ENCODE peak calls at places on chromosomes 16 and 17, in five cellular contexts. X, L, R, K and V are unnamed samples.

GRCh38 chr16:81480856-81481821 is 36.5 kb downstream of the CMIP start:
- DNase-seq in X (peak; percentile 56), L (peak; percentile 97), R (no peak), K (peak; percentile 94), V (no peak)

GRCh38 chr16:61892531-61892930 is 143.7 kb downstream of the CDH8 start:
- DNase-seq in X (no peak), L (no peak), R (no peak), K (no peak), V (no peak)

GRCh38 chr17:77728022-77728671 is 230.4 kb upstream of the TNRC6C start:
- DNase-seq in X (no peak), L (no peak), R (peak; percentile 34), K (peak; percentile 58), V (peak; percentile 36)

GRCh38 chr17:41534899-41535546 is 6.9 kb upstream of the KRT19 start:
- DNase-seq in X (no peak), L (no peak), R (no peak), K (no peak), V (no peak)

GRCh38 chr17:45749831-45750335 is 34.2 kb upstream of the CRHR1 start:
- DNase-seq in X (no peak), L (no peak), R (no peak), K (no peak), V (no peak)

GRCh38 chr17:2335726-2336214 is 487 bp downstream of the TSR1 start:
- DNase-seq in X (peak; percentile 26), L (no peak), R (no peak), K (no peak), V (no peak)

GRCh38 chr17:66655861-66656260 is 179.1 kb upstream of the CACNG5 start:
- DNase-seq in X (no peak), L (no peak), R (no peak), K (no peak), V (no peak)

GRCh38 chr16:28184625-28185024 is 27.1 kb downstream of the XPO6 start:
- DNase-seq in X (no peak), L (no peak), R (no peak), K (no peak), V (no peak)

GRCh38 chr17:55496094-55496881 is 15.0 kb downstream of the SMIM36 start:
- DNase-seq in X (no peak), L (no peak), R (peak; percentile 93), K (peak; percentile 28), V (no peak)

GRCh38 chr16:57694556-57695377 is at the start of gene DRC7:
- DNase-seq in X (peak; percentile 81), L (no peak), R (peak; percentile 68), K (peak; percentile 86), V (peak; percentile 54)

GRCh38 chr17:27669136-27669535 is 38.1 kb downstream of the LGALS9 start:
- DNase-seq in X (no peak), L (no peak), R (no peak), K (no peak), V (no peak)

GRCh38 chr16:85681255-85681654 is 7.5 kb downstream of the GINS2 start:
- DNase-seq in X (no peak), L (no peak), R (no peak), K (no peak), V (no peak)

GRCh38 chr16:56294599-56294998 is 103.3 kb downstream of the GNAO1 start:
- DNase-seq in X (no peak), L (no peak), R (no peak), K (no peak), V (no peak)

GRCh38 chr17:81049973-81050551 is 15.1 kb downstream of the BAIAP2 start:
- DNase-seq in X (no peak), L (peak; percentile 21), R (peak; percentile 41), K (no peak), V (peak; percentile 91)

GRCh38 chr16:31093132-31093703 is 1.4 kb downstream of the VKORC1 start:
- DNase-seq in X (peak; percentile 74), L (no peak), R (peak; percentile 31), K (peak; percentile 74), V (no peak)

GRCh38 chr17:20225162-20226115 is 216.3 kb downstream of the SPECC1 start:
- DNase-seq in X (no peak), L (no peak), R (peak; percentile 25), K (no peak), V (no peak)

GRCh38 chr17:27207073-27207511 is 86.8 kb upstream of the WSB1 start:
- DNase-seq in X (no peak), L (no peak), R (peak; percentile 19), K (no peak), V (peak; percentile 22)

GRCh38 chr16:526181-527014 is 1.1 kb upstream of the CAPN15 start:
- DNase-seq in X (no peak), L (no peak), R (no peak), K (no peak), V (no peak)

GRCh38 chr17:38825762-38826247 is 684 bp upstream of the CWC25 start:
- DNase-seq in X (no peak), L (no peak), R (no peak), K (no peak), V (no peak)

DNA sequence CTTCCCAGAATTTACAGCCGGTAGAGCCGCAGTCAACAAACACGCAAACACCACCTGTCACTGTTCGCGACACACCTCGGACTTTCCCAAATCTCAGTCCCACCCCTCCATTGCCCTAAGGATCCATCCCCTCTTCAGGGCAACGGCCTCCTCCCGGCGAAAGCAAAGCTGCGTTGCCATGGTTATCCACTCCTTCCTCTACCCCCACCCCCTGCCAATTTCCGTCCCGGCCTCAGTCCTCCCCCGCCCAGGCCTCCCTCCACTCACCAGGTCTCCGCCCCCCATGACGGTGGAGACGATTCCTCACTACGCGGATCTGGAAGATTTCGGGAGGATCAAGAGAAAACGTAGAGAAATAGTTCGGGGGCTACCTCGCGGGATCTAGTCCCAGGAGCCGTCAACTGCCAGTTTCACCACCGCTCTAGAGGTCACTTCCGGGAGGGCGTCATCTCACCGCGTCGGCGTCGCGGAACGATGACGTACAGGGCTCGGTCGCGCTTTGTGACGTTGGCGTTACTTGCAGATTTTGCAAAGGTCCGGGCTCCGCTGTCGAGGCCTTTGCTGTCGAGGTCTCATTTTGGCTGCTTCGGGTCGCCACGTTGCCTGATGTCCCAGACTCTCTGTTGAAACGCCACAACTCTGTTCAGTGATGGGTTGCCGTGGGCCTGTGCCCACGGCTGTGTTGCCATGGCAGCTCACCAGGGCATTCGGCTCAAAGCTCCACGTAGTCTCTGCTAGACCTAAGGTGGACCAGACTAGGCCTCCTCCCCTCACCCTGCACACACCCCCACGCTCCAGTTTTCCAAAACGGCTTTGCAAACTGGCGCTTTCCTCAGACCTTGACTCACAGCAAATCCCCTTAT is at the start of gene CWC25:
- DNase-seq in X (peak; percentile 93), L (peak; percentile 97), R (peak; percentile 99), K (peak; percentile 93), V (peak; percentile 93)
- TF ChIP-seq CTCF in X (no peak), L (no peak), R (no peak), K (no peak), V (no peak)

DNA sequence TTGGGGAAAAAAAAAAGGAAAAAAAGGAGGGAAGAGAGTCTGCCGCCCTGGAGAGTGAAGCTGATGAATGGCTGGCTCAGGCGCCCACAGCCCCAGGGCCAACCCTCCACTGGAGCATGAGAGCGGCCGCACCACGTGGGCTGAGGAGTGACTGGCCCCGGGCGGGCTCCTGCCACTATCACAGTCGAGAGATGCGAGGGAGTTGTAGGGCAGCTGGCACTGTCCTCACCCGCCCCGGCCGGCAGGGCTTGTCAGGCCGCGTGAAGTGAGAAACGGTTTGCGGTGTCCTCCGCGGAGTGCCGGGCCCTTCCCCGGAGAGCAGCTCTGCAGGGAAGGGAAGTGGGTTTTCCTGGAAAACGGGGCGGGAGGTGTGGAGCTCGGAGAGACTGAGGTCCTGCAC is 45.9 kb downstream of the JPH3 start:
- DNase-seq in X (no peak), L (no peak), R (no peak), K (no peak), V (no peak)
- TF ChIP-seq CEBPB in X (no peak), L (no peak), R (no peak), K (no peak), V (no peak)

GRCh38 chr17:58755577-58756245 is at the start of gene PPM1E:
- DNase-seq in X (peak; percentile 85), L (no peak), R (peak; percentile 56), K (peak; percentile 27), V (no peak)
- TF ChIP-seq REST in X (peak; percentile 98), L (peak; percentile 80), R (peak; percentile 89), K (peak; percentile 89), V (no peak)

GRCh38 chr16:13833510-13833909 is 86.4 kb upstream of the ERCC4 start:
- DNase-seq in X (no peak), L (no peak), R (no peak), K (no peak), V (no peak)

GRCh38 chr16:13835935-13836334 is 84.0 kb upstream of the ERCC4 start:
- DNase-seq in X (no peak), L (no peak), R (no peak), K (no peak), V (no peak)

GRCh38 chr16:13839577-13839976 is 80.4 kb upstream of the ERCC4 start:
- DNase-seq in X (peak; percentile 9), L (no peak), R (no peak), K (no peak), V (no peak)

GRCh38 chr16:13829712-13830304 is 90.1 kb upstream of the ERCC4 start:
- DNase-seq in X (no peak), L (no peak), R (no peak), K (no peak), V (no peak)

GRCh38 chr16:13835357-13835756 is 84.6 kb upstream of the ERCC4 start:
- DNase-seq in X (no peak), L (peak; percentile 11), R (no peak), K (no peak), V (no peak)
- TF ChIP-seq CTCF in X (no peak), L (no peak), R (no peak), K (no peak), V (no peak)

GRCh38 chr17:14622622-14623101 is 321.8 kb downstream of the HS3ST3B1 start:
- DNase-seq in X (no peak), L (no peak), R (no peak), K (no peak), V (no peak)

GRCh38 chr17:14616508-14616907 is 315.6 kb downstream of the HS3ST3B1 start:
- DNase-seq in X (no peak), L (no peak), R (no peak), K (no peak), V (no peak)

GRCh38 chr17:14619821-14620220 is 318.9 kb downstream of the HS3ST3B1 start:
- DNase-seq in X (no peak), L (no peak), R (no peak), K (no peak), V (no peak)

DNA sequence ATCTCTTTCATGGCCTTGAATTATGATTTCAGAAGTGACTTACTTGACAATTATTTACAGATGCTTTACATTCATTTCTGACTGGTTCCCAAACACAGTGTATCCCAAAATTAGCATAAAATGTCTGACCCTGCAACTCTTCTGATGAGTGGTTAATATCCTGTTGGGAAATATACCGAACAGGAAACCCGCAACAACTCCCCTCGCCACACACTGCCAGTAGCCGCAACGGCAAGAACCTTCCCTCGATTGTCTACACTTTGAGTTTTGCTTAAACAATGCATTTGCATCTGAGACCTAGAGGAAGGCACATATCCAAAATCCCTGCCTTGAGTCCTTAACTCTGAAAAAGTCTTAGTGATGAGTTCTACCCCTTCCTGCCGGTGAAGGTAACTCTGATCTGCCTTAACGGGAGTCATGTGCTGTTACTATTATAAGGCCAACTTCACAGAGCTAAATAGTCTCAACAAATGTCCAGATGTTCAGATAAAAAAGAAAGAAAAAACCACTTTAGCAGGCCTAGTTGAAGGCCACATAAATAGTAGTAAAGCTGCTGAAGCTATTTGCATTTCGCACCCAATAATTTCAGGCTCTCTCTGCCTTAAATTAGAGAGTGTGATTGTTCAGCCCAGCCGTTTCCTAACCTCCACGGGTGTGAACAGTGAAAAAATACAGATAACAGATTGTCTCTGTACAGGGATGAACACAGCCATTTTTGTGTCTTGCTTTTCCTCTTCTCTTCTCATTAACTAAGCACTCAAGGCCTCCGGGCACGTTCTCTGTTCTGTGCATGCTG is 321.1 kb downstream of the HS3ST3B1 start:
- DNase-seq in X (no peak), L (no peak), R (no peak), K (no peak), V (no peak)
- TF ChIP-seq CEBPB in X (no peak), L (no peak), R (no peak), K (no peak), V (no peak)